ENCODE peak calls at places on chromosomes 3 and 15, in eight cellular contexts. T is heart left ventricle, L is stomach, M is trophoblast cell, F is GM23338, G is GM23248, I is hepatocyte, Q is DND-41. P is an unnamed sample.
A peak's percentile ranks its signal among the peaks of the same experiment; 100 is the strongest.

GRCh38 chr3:82261637-82262036 is 500.2 kb upstream of the GBE1 start:
- DNase-seq in T (no peak), L (no peak), M (no peak), F (no peak), G (no peak), I (no peak), Q (no peak), P (no peak)

GRCh38 chr15:31930967-31931366 is 99.3 kb upstream of the CHRNA7 start:
- DNase-seq in T (no peak), L (no peak), M (no peak), F (no peak), G (no peak), I (no peak), Q (no peak), P (no peak)

GRCh38 chr3:149828390-149828789 is 15.4 kb downstream of the RNF13 start:
- DNase-seq in T (no peak), L (no peak), M (no peak), F (no peak), G (no peak), I (no peak), Q (no peak), P (no peak)

GRCh38 chr15:71496336-71496955 is 313.9 kb upstream of the NR2E3 start:
- DNase-seq in T (no peak), L (no peak), M (no peak), F (no peak), G (peak; percentile 67), I (no peak), Q (no peak), P (no peak)

GRCh38 chr3:126117786-126118185 is 33.9 kb upstream of the SLC41A3 start:
- DNase-seq in T (no peak), L (no peak), M (no peak), F (no peak), G (no peak), I (no peak), Q (no peak), P (no peak)

GRCh38 chr3:123795471-123796251 is 88.5 kb downstream of the MYLK start:
- DNase-seq in T (no peak), L (no peak), M (no peak), F (no peak), G (no peak), I (no peak), Q (no peak), P (no peak)

GRCh38 chr3:182105875-182106274 is 394.1 kb downstream of the SOX2 start:
- DNase-seq in T (no peak), L (no peak), M (no peak), F (no peak), G (no peak), I (no peak), Q (no peak), P (no peak)

GRCh38 chr3:15303728-15304127 is 28.7 kb downstream of the SH3BP5 start:
- DNase-seq in T (peak; percentile 60), L (no peak), M (no peak), F (no peak), G (no peak), I (no peak), Q (no peak), P (no peak)

GRCh38 chr3:194571491-194571941 is 61.7 kb downstream of the TMEM44 start:
- DNase-seq in T (no peak), L (no peak), M (peak; percentile 29), F (no peak), G (no peak), I (no peak), Q (no peak), P (no peak)

GRCh38 chr15:63212050-63212973 is 22.9 kb downstream of the RAB8B start:
- DNase-seq in T (no peak), L (no peak), M (peak; percentile 96), F (no peak), G (peak; percentile 80), I (peak; percentile 30), Q (no peak), P (no peak)

GRCh38 chr3:172142074-172143059 is 103.0 kb downstream of the FNDC3B start:
- DNase-seq in T (no peak), L (no peak), M (peak; percentile 95), F (no peak), G (peak; percentile 77), I (peak; percentile 50), Q (no peak), P (no peak)

GRCh38 chr3:123409443-123410148 is 39.3 kb downstream of the ADCY5 start:
- DNase-seq in T (no peak), L (no peak), M (peak; percentile 70), F (no peak), G (no peak), I (peak; percentile 67), Q (no peak), P (no peak)

GRCh38 chr15:98330258-98330657 is 318.1 kb upstream of the IGF1R start:
- DNase-seq in T (no peak), L (no peak), M (no peak), F (no peak), G (no peak), I (no peak), Q (no peak), P (no peak)

GRCh38 chr3:140053011-140053702 is 118.2 kb downstream of the CLSTN2 start:
- DNase-seq in T (no peak), L (no peak), M (no peak), F (no peak), G (no peak), I (peak; percentile 47), Q (no peak), P (no peak)

GRCh38 chr15:25481208-25481862 is 42.5 kb upstream of the UBE3A start:
- DNase-seq in T (no peak), L (no peak), M (peak; percentile 1), F (peak; percentile 74), G (peak; percentile 28), I (no peak), Q (no peak), P (no peak)

DNA sequence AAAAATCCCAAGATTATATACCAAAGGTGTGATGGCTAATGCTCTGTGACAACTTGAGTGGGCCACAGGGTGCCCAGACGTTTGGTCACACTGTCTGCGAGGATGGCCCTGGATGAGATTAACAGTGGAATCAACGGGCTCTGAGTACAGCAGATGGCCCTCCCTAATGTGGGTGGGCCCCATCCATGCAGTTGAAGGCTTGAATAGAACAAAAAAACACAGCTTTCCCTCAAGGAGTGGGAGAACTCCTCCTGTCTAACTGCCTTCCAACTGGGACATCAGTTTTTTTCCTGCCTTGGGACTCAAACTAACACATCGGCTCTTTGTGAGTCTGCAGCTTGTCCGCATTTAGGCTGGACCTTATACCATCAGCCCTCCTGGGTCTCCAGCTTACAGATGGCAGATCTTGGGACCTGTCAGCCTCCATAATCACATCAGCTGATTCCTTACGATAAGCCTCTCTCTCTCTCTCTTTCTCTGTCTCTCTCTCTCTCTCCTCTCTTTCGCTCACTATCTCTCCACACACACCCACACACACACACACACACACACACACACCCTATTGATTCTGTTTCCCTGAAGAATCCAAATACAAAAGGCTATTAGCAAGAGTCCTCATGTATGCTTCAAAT is 20.8 kb downstream of the FAM174B start:
- DNase-seq in T (no peak), L (no peak), M (no peak), F (no peak), G (no peak), I (no peak), Q (no peak), P (no peak)
- H3K27ac ChIP-seq in T (no peak overlapping the region), L (peak overlapping the region; percentile 18), M (no peak overlapping the region), F (no peak overlapping the region), G (no peak overlapping the region), I (no peak overlapping the region), Q (no peak overlapping the region), P (no peak overlapping the region)

GRCh38 chr15:40856736-40857135 is 12.9 kb downstream of the SPINT1 start:
- DNase-seq in T (no peak), L (no peak), M (no peak), F (no peak), G (no peak), I (no peak), Q (no peak), P (no peak)

GRCh38 chr15:40852529-40852928 is 8.7 kb downstream of the SPINT1 start:
- DNase-seq in T (no peak), L (no peak), M (no peak), F (no peak), G (no peak), I (no peak), Q (no peak), P (no peak)

GRCh38 chr15:40855706-40856234 is 11.9 kb downstream of the SPINT1 start:
- DNase-seq in T (no peak), L (no peak), M (no peak), F (no peak), G (no peak), I (no peak), Q (no peak), P (no peak)

GRCh38 chr15:40853241-40853890 is 9.5 kb downstream of the SPINT1 start:
- DNase-seq in T (no peak), L (no peak), M (no peak), F (no peak), G (no peak), I (no peak), Q (no peak), P (no peak)

GRCh38 chr15:40854161-40854560 is 10.3 kb downstream of the SPINT1 start:
- DNase-seq in T (no peak), L (no peak), M (no peak), F (no peak), G (no peak), I (no peak), Q (no peak), P (no peak)
- H3K4me3 ChIP-seq in T (no peak overlapping the region), L (no peak overlapping the region), M (no peak overlapping the region), F (no peak overlapping the region), G (no peak overlapping the region), I (no peak overlapping the region), Q (no peak overlapping the region), P (no peak overlapping the region)

GRCh38 chr3:42746455-42747450 is 26.3 kb downstream of the CCDC13 start:
- DNase-seq in T (no peak), L (peak; percentile 55), M (no peak), F (no peak), G (no peak), I (peak; percentile 60), Q (no peak), P (no peak)
- H3K27ac ChIP-seq in T (peak overlapping the region; percentile 87), L (peak overlapping the region; percentile 9), M (no peak overlapping the region), F (no peak overlapping the region), G (no peak overlapping the region), I (peak overlapping the region; percentile 93), Q (no peak overlapping the region), P (peak overlapping the region; percentile 7)

GRCh38 chr15:82571722-82572222 is 31.5 kb upstream of the RPS17 start:
- DNase-seq in T (peak; percentile 73), L (peak; percentile 43), M (no peak), F (peak; percentile 78), G (peak; percentile 94), I (peak; percentile 75), Q (no peak), P (no peak)
- H3K4me3 ChIP-seq in T (peak overlapping the region; percentile 36), L (peak overlapping the region; percentile 43), M (peak overlapping the region; percentile 25), F (peak overlapping the region; percentile 55), G (peak overlapping the region; percentile 71), I (no peak overlapping the region), Q (no peak overlapping the region), P (no peak overlapping the region)

DNA sequence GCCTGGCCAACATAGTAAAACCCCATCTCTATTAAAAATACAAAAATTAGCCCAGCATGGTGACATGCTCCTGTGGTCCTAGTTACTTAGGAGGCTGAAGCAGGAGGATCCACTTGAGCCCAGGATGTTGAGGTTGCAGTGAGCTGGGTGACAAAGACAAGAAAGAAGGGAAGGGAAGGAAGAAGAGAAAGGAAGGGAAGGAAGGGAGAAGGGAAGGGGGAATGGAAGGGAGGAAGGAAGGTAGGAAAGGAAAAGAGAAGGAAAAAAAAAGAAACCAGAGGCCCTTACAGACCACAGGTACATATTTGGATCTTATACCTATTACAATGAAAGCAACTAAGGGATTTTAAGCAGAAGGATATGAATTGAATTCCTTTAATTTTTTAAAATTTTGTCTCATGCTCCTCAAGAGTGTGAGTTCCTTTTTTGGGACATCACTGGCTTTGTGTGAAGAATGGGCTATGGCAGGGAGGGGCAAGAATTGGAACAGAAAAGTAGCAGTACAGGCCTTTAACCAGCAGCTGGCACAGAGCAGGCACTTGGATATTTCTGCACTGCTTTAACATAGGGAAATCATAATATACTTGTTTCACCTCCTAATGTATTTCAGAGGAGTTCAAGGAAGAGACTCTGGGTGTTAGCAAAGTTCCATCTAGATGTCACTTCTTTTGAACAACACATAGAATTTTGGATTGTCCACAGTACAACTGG is 7.9 kb downstream of the RAB27A start:
- DNase-seq in T (no peak), L (no peak), M (no peak), F (no peak), G (peak; percentile 34), I (no peak), Q (no peak), P (no peak)
- H3K27ac ChIP-seq in T (no peak overlapping the region), L (no peak overlapping the region), M (no peak overlapping the region), F (no peak overlapping the region), G (peak overlapping the region; percentile 25), I (peak overlapping the region; percentile 28), Q (no peak overlapping the region), P (peak overlapping the region; percentile 63)

P was measured in CD4-positive, CD25-positive, alpha-beta regulatory T cell.